ENCODE peak calls at places on chromosome 14, in four cellular contexts. D, T, F and X are unnamed samples.

GRCh38 chr14:68548194-68549056 is 244.4 kb downstream of the ZFP36L1 start:
- DNase-seq in D (peak), T (peak), F (peak), X (peak)

GRCh38 chr14:59217011-59217410 is 28.5 kb downstream of the DAAM1 start:
- DNase-seq in D (no peak), T (no peak), F (no peak), X (no peak)

GRCh38 chr14:64726585-64726890 is 22.3 kb downstream of the PLEKHG3 start:
- DNase-seq in D (peak), T (peak), F (peak), X (no peak)

GRCh38 chr14:54478621-54479215 is 10.1 kb downstream of the GMFB start:
- DNase-seq in D (no peak), T (no peak), F (no peak), X (no peak)

GRCh38 chr14:104426771-104427125 is 152.8 kb upstream of the C14orf180 start:
- DNase-seq in D (no peak), T (no peak), F (no peak), X (no peak)

GRCh38 chr14:31441273-31442110 is 15.8 kb downstream of the DTD2 start:
- DNase-seq in D (peak), T (no peak), F (no peak), X (no peak)

GRCh38 chr14:99947695-99948094 is 117.5 kb upstream of the EVL start:
- DNase-seq in D (no peak), T (no peak), F (no peak), X (no peak)

GRCh38 chr14:77123381-77124344 is 17.9 kb downstream of the ZDHHC22 start:
- DNase-seq in D (no peak), T (peak), F (no peak), X (peak)

GRCh38 chr14:39232554-39233415 is 930 bp upstream of the MIA2 start:
- DNase-seq in D (peak), T (no peak), F (no peak), X (no peak)

GRCh38 chr14:55448146-55448614 is 7.8 kb upstream of the TBPL2 start:
- DNase-seq in D (peak), T (peak), F (no peak), X (peak)

GRCh38 chr14:76706811-76707210 is 54.5 kb upstream of the VASH1 start:
- DNase-seq in D (no peak), T (no peak), F (no peak), X (no peak)

GRCh38 chr14:96119947-96120346 is 80.8 kb downstream of the C14orf132 start:
- DNase-seq in D (no peak), T (no peak), F (no peak), X (no peak)
- TF ChIP-seq POLR2A in D (no peak), T (no peak), F (no peak), X (no peak)

DNA sequence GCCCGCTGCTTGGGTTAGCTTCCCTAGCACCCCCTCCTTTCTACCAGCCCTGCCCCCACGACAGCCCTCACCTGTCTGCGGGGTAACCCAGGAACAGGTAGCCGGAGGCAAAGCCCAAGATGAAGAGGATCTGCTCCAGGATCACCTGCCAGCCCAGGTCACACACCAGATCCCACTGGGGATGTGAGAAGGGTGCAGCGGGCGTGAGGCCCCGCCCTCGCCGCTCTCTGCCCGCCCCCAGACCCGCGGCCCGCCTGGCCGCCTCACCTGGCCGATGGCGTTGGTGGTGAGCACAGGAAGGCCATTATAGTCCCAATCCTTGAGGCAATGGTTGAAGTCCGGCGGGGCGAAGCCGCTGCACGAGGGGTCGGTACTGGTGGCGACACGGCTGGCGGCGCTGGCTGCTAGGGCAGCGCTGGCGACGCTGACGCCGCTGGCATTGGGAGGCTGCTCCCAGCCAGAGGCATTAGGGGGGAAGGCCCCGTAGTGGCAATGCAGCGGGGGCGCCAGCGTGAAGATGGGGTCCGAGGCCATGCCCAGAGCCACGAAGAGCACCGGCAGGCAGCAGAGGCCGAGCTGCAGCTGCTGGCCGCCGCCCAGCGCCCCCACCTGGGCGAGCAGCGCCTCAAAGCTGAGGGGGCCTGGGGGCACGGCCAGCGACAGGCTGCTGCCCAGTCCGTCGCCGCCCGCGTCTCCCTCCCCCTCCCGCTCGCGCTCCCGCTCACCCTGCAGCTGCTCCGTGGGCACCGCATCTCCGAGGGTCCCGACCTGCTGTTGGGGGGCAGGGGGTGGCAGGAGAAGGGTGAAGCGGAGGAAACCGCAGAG is 794 bp downstream of the SLC22A17 start:
- DNase-seq in D (no peak), T (no peak), F (peak), X (no peak)
- TF ChIP-seq CTCF in D (no peak), T (no peak), F (no peak), X (no peak)

DNA sequence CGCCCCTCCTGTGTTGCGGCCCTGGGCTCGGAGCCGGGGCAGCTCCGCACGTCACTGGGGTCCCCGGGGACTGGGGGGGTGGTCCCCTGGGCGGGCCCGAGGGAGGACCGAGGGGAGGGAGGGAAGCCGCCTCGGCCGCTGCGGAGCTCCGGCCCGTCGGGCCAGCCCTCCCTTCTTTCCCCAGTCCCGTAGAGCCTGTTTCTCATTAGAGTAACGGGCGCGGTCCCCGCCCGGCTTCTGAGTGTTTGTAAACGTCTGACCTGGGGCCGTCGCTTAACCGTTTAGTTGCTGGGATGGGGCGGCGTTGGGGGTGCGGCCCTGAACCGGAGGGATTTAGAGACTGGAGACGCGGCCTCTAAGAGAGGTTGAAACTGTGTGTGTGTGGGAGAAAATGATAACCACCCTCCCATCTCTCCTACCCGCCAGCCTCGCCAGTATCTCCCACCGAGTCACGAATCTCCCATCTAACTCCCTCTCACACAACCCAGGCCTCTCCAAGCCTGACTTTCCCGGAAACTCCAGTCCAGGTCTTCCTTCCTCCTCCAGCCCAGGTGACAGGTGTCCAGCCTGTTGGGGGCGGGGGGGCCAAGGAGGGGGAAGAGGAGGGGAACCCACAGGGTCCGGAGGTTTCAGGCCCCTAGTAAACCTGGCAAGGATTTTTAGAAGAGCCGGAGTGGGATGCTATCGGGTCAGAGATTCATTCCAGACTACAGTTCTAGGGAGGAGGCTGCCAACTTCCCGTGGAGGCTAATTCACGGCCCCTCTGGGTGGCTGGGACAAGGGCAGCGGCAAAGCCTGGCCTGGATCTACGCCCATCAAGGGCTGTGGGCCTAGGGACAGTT is 1.1 kb upstream of the NFATC4 start:
- DNase-seq in D (peak), T (peak), F (peak), X (peak)
- TF ChIP-seq POLR2A in D (no peak), T (peak), F (peak), X (peak)

GRCh38 chr14:24241829-24242443 is 487 bp downstream of the TINF2 start:
- DNase-seq in D (no peak), T (peak), F (peak), X (peak)
- TF ChIP-seq CTCF in D (no peak), T (peak), F (peak), X (peak)